ENCODE peak calls at places on chromosomes 11 and 22, in five cellular contexts. N is A549, Y is left ventricle myocardium inferior, F is epithelial cell of proximal tubule, D is AG04450. X is an unnamed sample.

GRCh38 chr11:133134561-133135173 is 397.6 kb downstream of the OPCML start:
- DNase-seq in F (peak), D (no peak), Y (peak), N (peak), X (no peak)

GRCh38 chr11:44030276-44030932 is 17.4 kb upstream of the ACCSL start:
- DNase-seq in F (peak), Y (peak), N (no peak), D (no peak), X (no peak)

GRCh38 chr22:30575011-30575671 is 676 bp upstream of the GAL3ST1 start:
- DNase-seq in F (no peak), D (peak), Y (peak), N (no peak), X (peak)

GRCh38 chr11:69915501-69916250 is 96.5 kb upstream of the FGF3 start:
- DNase-seq in Y (peak), N (peak), F (no peak), D (no peak), X (peak)

GRCh38 chr11:104946907-104947306 is 21.5 kb downstream of the CASP4 start:
- DNase-seq in N (peak), Y (no peak), D (no peak), F (peak), X (peak)

GRCh38 chr11:36753960-36754359 is 155.9 kb upstream of the RAG2 start:
- DNase-seq in D (no peak), Y (no peak), N (no peak), F (no peak), X (no peak)

GRCh38 chr11:27205269-27205668 is 157.7 kb downstream of the CCDC34 start:
- DNase-seq in N (no peak), Y (no peak), F (no peak), D (no peak), X (peak)

GRCh38 chr11:79547256-79547655 is 106.4 kb upstream of the TENM4 start:
- DNase-seq in D (no peak), Y (no peak), N (no peak), F (no peak), X (no peak)

GRCh38 chr11:62088331-62088933 is 35.4 kb upstream of the INCENP start:
- DNase-seq in D (no peak), F (no peak), N (no peak), Y (no peak), X (no peak)

GRCh38 chr22:22348127-22348814 is 103.7 kb downstream of the VPREB1 start:
- DNase-seq in D (no peak), N (no peak), Y (no peak), F (no peak), X (no peak)

GRCh38 chr11:133302056-133302455 is 230.2 kb downstream of the OPCML start:
- DNase-seq in Y (no peak), F (no peak), D (no peak), N (no peak), X (no peak)

GRCh38 chr11:36372101-36372767 is 76.1 kb downstream of the PRR5L start:
- DNase-seq in F (no peak), Y (no peak), D (peak), N (no peak), X (peak)

GRCh38 chr11:112012877-112013276 is 12.3 kb upstream of the DLAT start:
- DNase-seq in D (no peak), N (no peak), Y (no peak), F (no peak), X (peak)

GRCh38 chr11:73072935-73073481 is 69.1 kb downstream of the FCHSD2 start:
- DNase-seq in N (peak), Y (no peak), D (no peak), F (no peak), X (peak)

GRCh38 chr11:113806403-113806802 is 26.8 kb downstream of the CLDN25 start:
- DNase-seq in F (no peak), N (peak), Y (no peak), D (no peak), X (no peak)

GRCh38 chr22:42717197-42717967 is 3.3 kb downstream of the A4GALT start:
- DNase-seq in Y (no peak), D (no peak), F (no peak), N (no peak), X (no peak)

GRCh38 chr22:45846952-45847351 is 130.0 kb downstream of the WNT7B start:
- DNase-seq in F (no peak), D (no peak), Y (no peak), N (no peak), X (no peak)

GRCh38 chr11:118229274-118229847 is 4.5 kb upstream of the JAML start:
- DNase-seq in Y (no peak), N (no peak), F (no peak), D (no peak), X (no peak)

GRCh38 chr11:94525933-94526332 is 13.7 kb downstream of the C11orf97 start:
- DNase-seq in N (no peak), F (no peak), Y (peak), D (no peak), X (peak)

GRCh38 chr22:45831394-45831793 is 145.6 kb downstream of the WNT7B start:
- DNase-seq in D (no peak), N (no peak), F (no peak), Y (no peak), X (peak)

GRCh38 chr11:64619811-64620285 is 28.8 kb downstream of the SLC22A12 start:
- DNase-seq in Y (no peak), F (peak), D (peak), N (no peak), X (peak)

GRCh38 chr11:74849525-74850391 is 99.1 kb downstream of the XRRA1 start:
- DNase-seq in Y (no peak), D (peak), N (no peak), F (no peak), X (peak)

GRCh38 chr22:37416389-37416788 is 10.9 kb downstream of the ELFN2 start:
- DNase-seq in N (no peak), Y (no peak), D (no peak), F (no peak), X (no peak)

GRCh38 chr22:18966748-18967147 is 30.7 kb upstream of the PRODH start:
- DNase-seq in N (no peak), D (no peak), F (no peak), Y (no peak), X (no peak)

GRCh38 chr11:86952933-86953637 is 2.1 kb downstream of the FZD4 start:
- DNase-seq in F (no peak), Y (no peak), N (no peak), D (no peak), X (peak)
- H3K4me3 ChIP-seq in F (peak), Y (peak), N (no peak), D (peak), X (peak)

GRCh38 chr11:120339394-120339890 is 3.2 kb downstream of the ARHGEF12 start:
- DNase-seq in F (no peak), N (no peak), D (no peak), Y (no peak), X (no peak)
- H3K4me3 ChIP-seq in F (peak), N (peak), D (peak), Y (peak), X (peak)

GRCh38 chr22:44026630-44027511 is 2.8 kb downstream of the PARVB start:
- DNase-seq in Y (peak), F (no peak), D (no peak), N (no peak), X (peak)
- H3K4me3 ChIP-seq in Y (peak), F (no peak), D (no peak), N (no peak), X (no peak)

DNA sequence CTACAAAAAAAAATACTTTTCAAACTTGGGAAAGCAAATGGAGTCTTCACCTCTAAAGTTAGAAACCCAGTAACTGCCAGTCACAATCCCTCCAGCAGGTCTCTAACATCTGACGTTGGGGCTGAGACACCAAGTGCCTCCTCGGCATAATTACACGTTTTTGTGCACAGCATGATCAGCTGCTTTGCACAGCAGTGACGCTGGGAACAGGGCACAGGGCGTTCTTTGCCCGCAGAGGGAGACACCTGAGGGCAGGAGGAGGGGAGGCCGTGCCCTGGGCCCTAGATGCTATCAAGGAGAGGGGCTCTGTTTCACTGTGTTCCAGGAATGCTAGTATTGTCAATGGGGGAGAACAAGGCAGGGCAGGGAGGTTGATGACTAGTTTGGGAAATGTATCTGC is 120.1 kb downstream of the PARVA start:
- DNase-seq in Y (no peak), N (no peak), D (no peak), F (no peak), X (no peak)
- H3K4me3 ChIP-seq in Y (no peak), N (no peak), D (no peak), F (no peak), X (no peak)